ENCODE peak calls at places on chromosomes 12 and 14, in seven cellular contexts. V is NT2/D1, B is right atrium auricular region, Q is tibial artery, Y is GM23248, S is cardiac fibroblast, Z is psoas muscle. L is an unnamed sample.

GRCh38 chr14:89197623-89198022 is 219.4 kb downstream of the FOXN3 start:
- DNase-seq in V (no peak), B (no peak), Q (no peak), Y (no peak), S (no peak), Z (no peak), L (no peak)

GRCh38 chr12:1801285-1801975 is 18.9 kb upstream of the LRTM2 start:
- DNase-seq in V (no peak), B (no peak), Q (no peak), Y (no peak), S (no peak), Z (no peak), L (no peak)

GRCh38 chr12:44709166-44709565 is 166.9 kb downstream of the NELL2 start:
- DNase-seq in V (no peak), B (no peak), Q (no peak), Y (peak; percentile 0), S (no peak), Z (no peak), L (no peak)

GRCh38 chr14:30389134-30389900 is 169.6 kb upstream of the G2E3 start:
- DNase-seq in V (no peak), B (no peak), Q (no peak), Y (peak; percentile 49), S (no peak), Z (no peak), L (no peak)

GRCh38 chr14:95183532-95184412 is 26.4 kb upstream of the DICER1 start:
- DNase-seq in V (no peak), B (no peak), Q (no peak), Y (no peak), S (peak; percentile 66), Z (no peak), L (no peak)

GRCh38 chr14:104715416-104715815 is 8.6 kb upstream of the ADSS1 start:
- DNase-seq in V (no peak), B (no peak), Q (no peak), Y (no peak), S (no peak), Z (no peak), L (no peak)

GRCh38 chr14:98189521-98189920 is 1082.5 kb downstream of the BCL11B start:
- DNase-seq in V (no peak), B (no peak), Q (no peak), Y (no peak), S (no peak), Z (no peak), L (no peak)

GRCh38 chr12:52836042-52836466 is 1.9 kb upstream of the KRT79 start:
- DNase-seq in V (no peak), B (no peak), Q (no peak), Y (peak; percentile 83), S (peak; percentile 74), Z (no peak), L (no peak)

GRCh38 chr12:50933459-50934124 is 18.8 kb upstream of the HIGD1C start:
- DNase-seq in V (no peak), B (no peak), Q (no peak), Y (no peak), S (peak; percentile 41), Z (no peak), L (no peak)

GRCh38 chr14:82886670-82887069 is 1353.0 kb upstream of the SEL1L start:
- DNase-seq in V (no peak), B (no peak), Q (no peak), Y (no peak), S (no peak), Z (no peak), L (no peak)

GRCh38 chr12:30926243-30927209 is at the start of gene TSPAN11:
- DNase-seq in V (peak; percentile 86), B (no peak), Q (peak; percentile 35), Y (peak; percentile 81), S (peak; percentile 9), Z (peak; percentile 55), L (no peak)

GRCh38 chr12:117836476-117836875 is 132.3 kb downstream of the KSR2 start:
- DNase-seq in V (no peak), B (no peak), Q (no peak), Y (no peak), S (no peak), Z (no peak), L (no peak)

GRCh38 chr14:57390806-57391562 is 598 bp downstream of the NAA30 start:
- DNase-seq in V (no peak), B (no peak), Q (peak; percentile 36), Y (peak; percentile 71), S (peak; percentile 39), Z (peak; percentile 64), L (peak; percentile 85)

GRCh38 chr14:54715244-54715643 is 148.3 kb downstream of the SAMD4A start:
- DNase-seq in V (no peak), B (no peak), Q (no peak), Y (peak; percentile 75), S (peak; percentile 56), Z (no peak), L (no peak)

GRCh38 chr12:121131941-121132341 is 735 bp upstream of the P2RX7 start:
- DNase-seq in V (no peak), B (no peak), Q (no peak), Y (no peak), S (no peak), Z (no peak), L (no peak)

GRCh38 chr12:132596016-132596415 is 14.4 kb downstream of the LRCOL1 start:
- DNase-seq in V (no peak), B (no peak), Q (no peak), Y (peak; percentile 32), S (peak; percentile 44), Z (no peak), L (no peak)

L was measured in osteocyte.